ENCODE peak calls at places on chromosomes 11 and 22, in four cellular contexts. R is HFF-Myc, S is natural killer cell, L is A549. J is an unnamed sample.

GRCh38 chr22:46429327-46429853 is 93.9 kb downstream of the TRMU start:
- DNase-seq in S (no peak), L (no peak), R (no peak), J (no peak)

GRCh38 chr11:8060146-8060719 is 20.8 kb upstream of the TUB start:
- DNase-seq in L (no peak), R (no peak), S (no peak), J (no peak)

GRCh38 chr11:129911298-129911697 is 15.9 kb upstream of the NFRKB start:
- DNase-seq in S (no peak), R (peak), L (no peak), J (no peak)

GRCh38 chr11:11989774-11990744 is 18.4 kb downstream of the DKK3 start:
- DNase-seq in S (no peak), L (no peak), R (no peak), J (no peak)

GRCh38 chr11:106399624-106400023 is 322.2 kb downstream of the AASDHPPT start:
- DNase-seq in L (no peak), R (no peak), S (no peak), J (no peak)

GRCh38 chr11:1654388-1655167 is 25.0 kb downstream of the KRTAP5-5 start:
- DNase-seq in R (no peak), S (no peak), L (no peak), J (no peak)

GRCh38 chr11:36235750-36236149 is 53.5 kb downstream of the COMMD9 start:
- DNase-seq in L (no peak), R (no peak), S (no peak), J (no peak)

GRCh38 chr22:39559456-39560105 is 11.0 kb upstream of the CACNA1I start:
- DNase-seq in S (no peak), L (no peak), R (no peak), J (no peak)

GRCh38 chr11:66593303-66593635 is 284 bp downstream of the CCS start:
- DNase-seq in S (no peak), R (no peak), L (no peak), J (no peak)

GRCh38 chr11:64206457-64207246 is at the start of gene FERMT3:
- DNase-seq in S (peak), R (no peak), L (no peak), J (no peak)

GRCh38 chr11:108854366-108854765 is 189.5 kb downstream of the DDX10 start:
- DNase-seq in L (no peak), R (no peak), S (no peak), J (no peak)

GRCh38 chr11:76742912-76743311 is 40.2 kb upstream of the TSKU start:
- DNase-seq in L (no peak), R (peak), S (no peak), J (no peak)

GRCh38 chr11:71451596-71452353 is 1.2 kb upstream of the NADSYN1 start:
- DNase-seq in S (no peak), R (no peak), L (no peak), J (no peak)

GRCh38 chr11:99063331-99063730 is 42.6 kb downstream of the CNTN5 start:
- DNase-seq in L (no peak), R (no peak), S (no peak), J (no peak)

DNA sequence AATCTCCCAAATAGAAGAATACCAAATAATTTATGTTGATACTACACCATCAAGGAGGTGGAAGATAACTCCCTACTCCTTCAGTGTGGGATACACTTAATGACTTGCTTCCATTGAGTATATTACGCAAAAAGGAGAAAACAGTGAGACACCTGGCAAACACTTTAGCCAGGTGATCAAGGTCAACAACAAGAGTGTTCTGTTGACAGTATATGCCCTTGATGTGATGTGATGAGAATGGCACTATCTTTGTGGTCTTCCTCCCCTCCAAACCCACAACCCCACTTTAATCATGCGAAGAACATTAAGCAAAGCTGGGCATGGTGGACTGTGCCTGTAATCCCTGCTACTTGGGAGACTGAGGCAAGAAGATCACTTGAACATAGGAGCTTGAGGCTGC is 26.0 kb downstream of the MAPK1 start:
- DNase-seq in S (no peak), L (no peak), R (no peak), J (no peak)
- TF ChIP-seq CTCF in S (no peak), L (no peak), R (no peak), J (no peak)

DNA sequence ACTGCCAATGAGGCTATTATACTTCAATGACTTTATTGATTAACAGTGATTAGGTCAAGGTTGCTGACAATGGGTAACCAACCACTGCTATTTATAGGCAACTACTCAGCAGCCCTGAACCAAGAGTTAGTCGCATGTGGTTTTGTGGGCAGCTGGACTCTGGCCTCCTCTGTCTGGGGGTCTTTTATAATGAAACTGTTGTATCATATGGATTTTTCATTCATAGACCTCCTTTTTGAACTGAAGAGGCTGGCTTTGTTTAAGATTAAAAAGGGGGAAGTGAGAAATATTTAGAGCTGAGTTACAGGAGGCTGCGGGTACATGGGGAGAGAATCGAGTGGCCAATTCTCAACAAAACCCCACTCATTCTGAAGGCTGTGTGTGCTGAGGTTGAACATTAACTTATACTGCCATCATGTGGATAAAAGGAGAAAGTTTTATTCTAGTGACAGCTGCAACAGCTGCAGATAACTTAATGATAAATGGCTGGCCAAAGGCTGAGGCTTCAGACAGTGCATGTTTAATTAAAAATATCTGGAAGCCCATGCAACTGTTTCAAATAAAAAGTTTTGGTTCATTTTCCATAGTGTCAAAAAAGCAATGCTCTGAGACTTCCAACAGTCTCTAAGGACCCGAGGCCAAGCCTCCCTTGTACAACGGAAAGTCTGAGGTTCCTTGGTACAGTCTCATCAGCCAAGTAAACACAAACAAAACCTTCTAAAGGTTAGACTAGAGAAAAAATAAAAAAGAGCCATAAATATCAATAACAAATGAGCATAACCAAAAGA is 682.6 kb downstream of the KCNA4 start:
- DNase-seq in R (peak), L (peak), S (no peak), J (peak)
- TF ChIP-seq CTCF in R (peak), L (peak), S (no peak), J (peak)

DNA sequence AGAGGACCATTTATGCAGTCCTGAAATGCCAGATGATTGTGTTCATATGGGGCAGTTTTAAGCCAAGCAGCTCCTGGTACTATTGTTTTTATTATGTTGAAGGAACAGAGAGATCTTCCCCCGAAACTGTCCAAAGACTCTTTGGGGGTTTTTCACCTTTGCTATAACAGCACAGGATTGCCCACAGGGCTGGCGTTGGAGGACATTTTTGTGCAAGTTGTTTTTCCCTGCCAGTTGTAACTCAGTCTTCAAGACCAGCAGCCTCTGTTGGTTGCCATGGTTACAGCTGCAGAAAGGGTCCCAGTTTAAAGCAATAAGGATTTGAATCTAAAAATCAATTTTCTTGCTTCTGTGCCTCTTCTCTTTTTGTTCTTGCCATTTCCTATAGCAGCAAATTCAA is 45.4 kb upstream of the YWHAH start:
- DNase-seq in S (no peak), L (no peak), R (no peak), J (no peak)
- TF ChIP-seq CTCF in S (no peak), L (no peak), R (no peak), J (no peak)

GRCh38 chr11:60887531-60887930 is 18.9 kb downstream of the PRPF19 start:
- DNase-seq in S (no peak), R (no peak), L (peak), J (no peak)
- TF ChIP-seq CTCF in S (no peak), R (peak), L (peak), J (peak)

GRCh38 chr11:89495951-89496350 is 4.8 kb upstream of the NOX4 start:
- DNase-seq in R (peak), L (peak), S (no peak), J (no peak)

GRCh38 chr11:89503422-89503821 is 12.2 kb upstream of the NOX4 start:
- DNase-seq in L (no peak), R (no peak), S (no peak), J (no peak)

GRCh38 chr11:89504270-89504669 is 13.1 kb upstream of the NOX4 start:
- DNase-seq in L (no peak), S (no peak), R (no peak), J (no peak)

DNA sequence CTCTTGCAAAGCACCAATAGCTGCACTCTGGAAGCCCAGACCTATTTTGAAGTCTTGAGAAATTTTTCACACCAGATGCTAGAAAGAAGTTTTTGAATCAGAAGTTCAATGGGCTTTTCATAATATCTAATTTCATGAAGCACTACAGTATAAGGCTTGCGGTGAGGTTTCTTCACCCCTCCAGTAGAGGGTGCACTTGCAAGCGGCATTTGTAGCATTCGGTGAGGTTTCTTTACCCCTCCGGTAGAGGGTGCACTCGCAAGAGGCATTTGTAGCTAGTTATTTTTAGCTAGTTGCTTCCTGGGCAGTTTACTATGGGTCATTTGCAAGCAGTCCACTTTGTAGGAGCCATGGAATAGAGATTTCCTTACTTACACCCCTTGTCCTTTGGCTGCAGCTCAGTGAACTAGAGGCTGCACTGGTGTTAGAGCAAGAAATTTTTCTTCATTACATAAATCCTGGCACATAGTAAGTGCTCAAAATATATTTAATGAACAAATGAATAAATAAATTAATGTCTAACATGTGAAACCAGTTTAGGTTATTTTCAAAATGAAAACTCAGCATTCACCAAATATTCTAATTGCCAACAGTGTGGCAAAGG is 7.8 kb upstream of the NOX4 start:
- DNase-seq in S (no peak), L (peak), R (no peak), J (no peak)
- TF ChIP-seq CTCF in S (no peak), L (no peak), R (peak), J (no peak)